ENCODE peak calls at places on chromosomes 16 and 17, in four cellular contexts. One of them, this sample, is unnamed.

GRCh38 chr16:82585675-82586074 is 41.1 kb upstream of the CDH13 start:
- DNase-seq in K562: no peak
- DNase-seq in WTC11: no peak
- DNase-seq in HepG2: no peak
- DNase-seq in this sample: no peak

GRCh38 chr16:65845466-65846209 is 520.9 kb upstream of the CDH5 start:
- DNase-seq in K562: no peak
- DNase-seq in WTC11: no peak
- DNase-seq in HepG2: no peak
- DNase-seq in this sample: no peak

GRCh38 chr17:32266389-32267269 is 997 bp downstream of the RHBDL3 start:
- DNase-seq in K562: peak; percentile 54
- DNase-seq in WTC11: peak; percentile 72
- DNase-seq in HepG2: no peak
- DNase-seq in this sample: no peak

GRCh38 chr17:52212851-52213250 is 54.3 kb upstream of the CA10 start:
- DNase-seq in K562: no peak
- DNase-seq in WTC11: no peak
- DNase-seq in HepG2: no peak
- DNase-seq in this sample: no peak

GRCh38 chr16:67936876-67937605 is 391 bp upstream of the PSMB10 start:
- DNase-seq in K562: no peak
- DNase-seq in WTC11: no peak
- DNase-seq in HepG2: no peak
- DNase-seq in this sample: no peak

GRCh38 chr17:2177235-2177811 is 122.4 kb downstream of the HIC1 start:
- DNase-seq in K562: no peak
- DNase-seq in WTC11: no peak
- DNase-seq in HepG2: peak; percentile 80
- DNase-seq in this sample: no peak

GRCh38 chr17:56142325-56142724 is 10.9 kb upstream of the ANKFN1 start:
- DNase-seq in K562: no peak
- DNase-seq in WTC11: no peak
- DNase-seq in HepG2: no peak
- DNase-seq in this sample: no peak

GRCh38 chr17:951388-952132 is 28.0 kb downstream of the NXN start:
- DNase-seq in K562: no peak
- DNase-seq in WTC11: peak; percentile 78
- DNase-seq in HepG2: peak; percentile 78
- DNase-seq in this sample: peak; percentile 84

GRCh38 chr16:19153876-19154275 is 14.2 kb upstream of the SYT17 start:
- DNase-seq in K562: peak; percentile 45
- DNase-seq in WTC11: no peak
- DNase-seq in HepG2: no peak
- DNase-seq in this sample: peak; percentile 79

DNA sequence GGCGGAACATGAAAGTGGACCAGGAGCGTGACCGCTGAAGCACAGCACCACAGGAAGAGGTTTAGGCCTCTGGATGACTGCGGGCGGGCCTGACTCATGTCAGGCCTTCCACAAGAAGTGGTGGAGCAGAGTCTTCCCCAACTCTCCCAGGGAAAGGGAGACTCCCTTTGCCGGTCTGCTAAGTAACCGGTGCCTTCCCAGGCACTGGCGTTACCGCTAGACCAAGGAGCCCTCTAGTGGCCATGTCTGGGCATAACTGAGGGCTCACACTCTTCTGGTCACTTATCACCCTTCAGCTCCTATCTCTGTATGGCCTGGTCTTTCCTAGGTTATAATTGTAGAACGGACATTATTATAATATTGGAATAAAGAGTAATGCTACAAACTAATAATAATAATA is 1931.9 kb downstream of the TP53TG3F start:
- DNase-seq in K562: no peak
- DNase-seq in WTC11: peak; percentile 47
- DNase-seq in HepG2: peak; percentile 43
- DNase-seq in this sample: peak; percentile 40
- TF ChIP-seq ESRRA in K562: no peak
- TF ChIP-seq ESRRA in WTC11: no peak
- TF ChIP-seq ESRRA in HepG2: no peak
- TF ChIP-seq ESRRA in this sample: no peak

DNA sequence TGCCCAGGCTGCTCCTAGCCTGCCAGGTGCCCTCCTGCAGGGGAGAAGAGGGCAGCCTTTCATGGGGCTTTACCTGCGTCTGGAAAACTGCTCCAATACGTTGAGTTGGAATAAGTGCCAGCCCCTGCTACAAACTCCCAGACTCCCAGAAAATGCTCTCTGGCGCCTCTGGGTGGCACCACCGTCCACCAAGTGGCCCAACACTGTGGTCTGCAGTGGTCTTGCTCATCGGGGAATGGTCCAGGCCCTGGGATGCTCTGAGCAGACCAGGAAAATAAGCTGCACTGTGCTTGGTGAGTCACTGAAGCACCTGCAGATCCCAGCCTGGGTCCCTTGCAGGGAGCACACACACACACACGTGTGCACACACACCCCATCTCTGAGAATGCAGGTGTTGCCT is 20.8 kb downstream of the CDIP1 start:
- DNase-seq in K562: peak; percentile 46
- DNase-seq in WTC11: peak; percentile 80
- DNase-seq in HepG2: peak; percentile 34
- DNase-seq in this sample: peak; percentile 40
- TF ChIP-seq JUN in K562: no peak
- TF ChIP-seq JUN in WTC11: no peak
- TF ChIP-seq JUN in HepG2: no peak
- TF ChIP-seq JUN in this sample: no peak

GRCh38 chr16:46844771-46845170 is 13.8 kb upstream of the C16orf87 start:
- DNase-seq in K562: no peak
- DNase-seq in WTC11: no peak
- DNase-seq in HepG2: no peak
- DNase-seq in this sample: no peak
- TF ChIP-seq MAX in K562: no peak
- TF ChIP-seq MAX in WTC11: no peak
- TF ChIP-seq MAX in HepG2: no peak
- TF ChIP-seq MAX in this sample: no peak

DNA sequence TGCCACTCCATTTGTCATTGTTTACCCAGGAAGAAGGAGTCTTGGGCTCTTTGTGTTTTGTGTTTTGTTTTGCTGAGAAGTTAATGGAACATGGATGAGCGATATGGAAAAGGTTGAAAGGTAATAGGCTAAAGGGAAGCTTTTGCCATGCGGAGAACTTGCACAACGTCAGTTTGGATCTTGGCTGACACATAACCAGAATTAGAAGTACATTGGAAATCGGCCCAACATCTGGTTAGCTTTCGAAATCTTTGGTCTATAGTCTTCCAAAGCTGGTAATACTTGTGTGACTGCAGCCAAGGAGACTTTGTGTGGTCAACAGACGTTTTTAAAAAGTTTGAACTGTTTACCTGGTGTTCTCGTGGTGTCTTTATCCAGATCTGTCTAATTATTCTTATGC is 89.6 kb downstream of the CLEC16A start:
- DNase-seq in K562: no peak
- DNase-seq in WTC11: no peak
- DNase-seq in HepG2: no peak
- DNase-seq in this sample: no peak
- TF ChIP-seq ESRRA in K562: no peak
- TF ChIP-seq ESRRA in WTC11: no peak
- TF ChIP-seq ESRRA in HepG2: no peak
- TF ChIP-seq ESRRA in this sample: no peak

GRCh38 chr16:57830890-57831484 is 28.7 kb upstream of the KIFC3 start:
- DNase-seq in K562: no peak
- DNase-seq in WTC11: no peak
- DNase-seq in HepG2: no peak
- DNase-seq in this sample: no peak

GRCh38 chr16:57829969-57830360 is 27.7 kb upstream of the KIFC3 start:
- DNase-seq in K562: no peak
- DNase-seq in WTC11: no peak
- DNase-seq in HepG2: no peak
- DNase-seq in this sample: no peak

GRCh38 chr16:57838161-57838560 is 35.9 kb upstream of the KIFC3 start:
- DNase-seq in K562: no peak
- DNase-seq in WTC11: no peak
- DNase-seq in HepG2: no peak
- DNase-seq in this sample: no peak

GRCh38 chr16:57837305-57838125 is 35.2 kb upstream of the KIFC3 start:
- DNase-seq in K562: no peak
- DNase-seq in WTC11: no peak
- DNase-seq in HepG2: no peak
- DNase-seq in this sample: no peak

GRCh38 chr16:57834936-57835335 is 32.6 kb upstream of the KIFC3 start:
- DNase-seq in K562: no peak
- DNase-seq in WTC11: no peak
- DNase-seq in HepG2: no peak
- DNase-seq in this sample: peak; percentile 64
- TF ChIP-seq JUN in K562: no peak
- TF ChIP-seq JUN in WTC11: no peak
- TF ChIP-seq JUN in HepG2: no peak
- TF ChIP-seq JUN in this sample: no peak

GRCh38 chr17:39551879-39552278 is 55.8 kb downstream of the NEUROD2 start:
- DNase-seq in K562: no peak
- DNase-seq in WTC11: no peak
- DNase-seq in HepG2: no peak
- DNase-seq in this sample: no peak
- TF ChIP-seq MAX in K562: no peak
- TF ChIP-seq MAX in WTC11: no peak
- TF ChIP-seq MAX in HepG2: no peak
- TF ChIP-seq MAX in this sample: no peak